ENCODE peak calls at places on chromosome 6, in ten cellular contexts. M, F, V, U, A, W, H, T, S and I are unnamed samples.

GRCh38 chr6:28725890-28726348 is 197.9 kb downstream of the TRIM27 start:
- DNase-seq in A (peak; percentile 75), S (no peak), V (no peak), T (no peak), F (no peak), H (no peak), W (no peak), M (no peak), U (no peak), I (no peak)

GRCh38 chr6:112310439-112311154 is 36.5 kb upstream of the RFPL4B start:
- DNase-seq in W (no peak), A (no peak), V (peak; percentile 18), H (no peak), M (peak; percentile 24), S (no peak), F (no peak), U (no peak), T (no peak), I (no peak)

GRCh38 chr6:114142256-114142655 is 171.3 kb upstream of the HDAC2 start:
- DNase-seq in H (no peak), F (no peak), S (no peak), A (no peak), M (no peak), U (no peak), W (no peak), V (no peak), T (no peak), I (no peak)

GRCh38 chr6:102582569-102582968 is 1189.1 kb downstream of the GRIK2 start:
- DNase-seq in M (no peak), H (no peak), F (no peak), S (no peak), T (no peak), V (no peak), W (no peak), A (no peak), U (no peak), I (no peak)

GRCh38 chr6:39793528-39793927 is 1.4 kb downstream of the DAAM2 start:
- DNase-seq in U (no peak), T (no peak), F (no peak), M (no peak), W (no peak), V (no peak), H (no peak), S (no peak), A (no peak), I (no peak)

GRCh38 chr6:150887978-150888563 is 22.6 kb downstream of the MTHFD1L start:
- DNase-seq in U (no peak), A (no peak), T (no peak), F (no peak), V (no peak), W (no peak), M (no peak), S (no peak), H (no peak), I (peak; percentile 24)

GRCh38 chr6:131744432-131744831 is 33.6 kb upstream of the CTAGE9 start:
- DNase-seq in M (no peak), A (no peak), S (no peak), U (no peak), W (no peak), T (no peak), F (no peak), H (no peak), V (no peak), I (no peak)

GRCh38 chr6:128990349-128990748 is 107.4 kb downstream of the LAMA2 start:
- DNase-seq in U (no peak), S (no peak), A (no peak), H (no peak), V (no peak), W (no peak), F (no peak), T (no peak), M (no peak), I (no peak)

GRCh38 chr6:51541847-51542246 is 545.6 kb downstream of the PKHD1 start:
- DNase-seq in T (no peak), S (no peak), V (no peak), M (no peak), W (no peak), H (no peak), F (no peak), A (no peak), U (no peak), I (no peak)

GRCh38 chr6:106910999-106911949 is 63.3 kb downstream of the CD24 start:
- DNase-seq in S (peak; percentile 62), A (no peak), M (no peak), V (no peak), H (no peak), F (peak; percentile 8), W (peak; percentile 35), U (no peak), T (no peak), I (no peak)

GRCh38 chr6:11711644-11711993 is 67.0 kb downstream of the ADTRP start:
- DNase-seq in A (no peak), H (no peak), M (peak; percentile 47), V (no peak), S (no peak), F (no peak), U (no peak), T (no peak), W (no peak), I (peak; percentile 60)

GRCh38 chr6:157032923-157033322 is 255.7 kb downstream of the ARID1B start:
- DNase-seq in T (no peak), W (no peak), H (no peak), M (no peak), A (no peak), S (no peak), V (no peak), F (no peak), U (no peak), I (no peak)

GRCh38 chr6:56963793-56964192 is 8.9 kb downstream of the BEND6 start:
- DNase-seq in T (no peak), M (no peak), V (no peak), A (no peak), H (no peak), U (no peak), W (no peak), S (no peak), F (no peak), I (no peak)

GRCh38 chr6:42142118-42142835 is at the start of gene C6orf132:
- DNase-seq in M (peak; percentile 44), F (peak; percentile 48), V (no peak), H (no peak), U (peak; percentile 31), A (no peak), T (no peak), W (peak; percentile 88), S (peak; percentile 86), I (no peak)
- TF ChIP-seq CTCF in M (no peak), F (no peak), V (no peak), H (no peak), U (no peak), A (no peak), T (no peak), W (no peak), S (no peak), I (no peak)

DNA sequence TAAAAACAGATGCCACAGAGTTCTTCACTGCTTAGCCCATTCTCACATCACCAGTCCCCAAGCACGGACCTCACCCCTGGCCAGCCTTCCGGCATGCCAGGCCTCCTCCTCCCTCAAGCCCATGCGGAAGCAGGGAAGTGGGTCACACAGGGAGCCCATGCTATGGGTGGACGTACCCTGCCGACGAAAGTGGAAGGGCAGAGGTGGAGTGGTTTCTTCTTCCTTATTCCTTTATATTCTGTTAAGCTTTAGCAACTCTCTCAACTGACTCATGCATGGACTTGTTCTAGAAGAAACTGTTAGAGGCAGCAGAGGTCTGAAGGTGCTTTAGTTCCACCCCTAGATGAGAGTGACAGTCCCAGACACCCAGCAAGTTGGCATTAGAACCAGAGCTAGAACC is 118.6 kb downstream of the LY86 start:
- DNase-seq in T (no peak), F (no peak), M (no peak), W (no peak), U (no peak), H (no peak), A (no peak), S (no peak), V (no peak), I (no peak)
- TF ChIP-seq CTCF in T (no peak), F (no peak), M (no peak), W (no peak), U (no peak), H (no peak), A (no peak), S (no peak), V (no peak), I (no peak)

DNA sequence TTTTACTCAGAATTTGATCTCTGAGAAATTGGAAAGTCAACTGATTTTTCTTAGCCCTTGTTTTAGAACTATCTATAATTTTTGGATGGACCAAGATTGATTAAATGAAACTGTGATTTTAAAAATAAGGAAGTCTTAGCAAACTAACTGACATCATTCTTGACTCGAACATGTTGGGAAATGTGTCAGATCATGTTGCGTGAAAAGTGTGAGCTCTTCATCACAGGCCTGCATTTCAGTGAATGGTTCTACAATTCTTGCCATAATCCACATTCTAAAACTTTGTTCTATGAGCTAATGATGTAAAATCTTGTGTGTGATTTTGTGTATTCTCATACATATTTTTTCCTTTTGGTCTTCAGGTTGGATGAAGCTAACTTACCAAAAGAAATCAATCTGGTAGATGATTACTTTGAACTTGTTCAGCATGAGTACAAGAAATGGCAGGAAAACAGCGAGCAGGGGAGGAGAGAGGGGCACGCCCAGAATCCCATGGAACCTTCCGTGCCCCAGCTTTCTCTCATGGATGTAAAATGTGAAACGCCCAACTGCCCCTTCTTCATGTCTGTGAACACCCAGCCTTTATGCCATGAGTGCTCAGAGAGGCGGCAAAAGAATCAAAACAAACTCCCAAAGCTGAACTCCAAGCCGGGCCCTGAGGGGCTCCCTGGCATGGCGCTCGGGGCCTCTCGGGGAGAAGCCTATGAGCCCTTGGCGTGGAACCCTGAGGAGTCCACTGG is 11.2 kb downstream of the TNFAIP3 start:
- DNase-seq in F (no peak), V (no peak), M (no peak), W (no peak), S (no peak), U (no peak), H (no peak), A (peak; percentile 50), T (no peak), I (no peak)
- TF ChIP-seq CTCF in F (no peak), V (no peak), M (no peak), W (no peak), S (no peak), U (no peak), H (no peak), A (no peak), T (no peak), I (no peak)

GRCh38 chr6:35553309-35553708 is 40.6 kb upstream of the TULP1 start:
- DNase-seq in M (no peak), A (no peak), F (no peak), W (no peak), U (no peak), T (no peak), V (no peak), S (no peak), H (no peak), I (no peak)
- TF ChIP-seq CTCF in M (no peak), A (no peak), F (no peak), W (no peak), U (no peak), T (no peak), V (no peak), S (no peak), H (no peak), I (no peak)

DNA sequence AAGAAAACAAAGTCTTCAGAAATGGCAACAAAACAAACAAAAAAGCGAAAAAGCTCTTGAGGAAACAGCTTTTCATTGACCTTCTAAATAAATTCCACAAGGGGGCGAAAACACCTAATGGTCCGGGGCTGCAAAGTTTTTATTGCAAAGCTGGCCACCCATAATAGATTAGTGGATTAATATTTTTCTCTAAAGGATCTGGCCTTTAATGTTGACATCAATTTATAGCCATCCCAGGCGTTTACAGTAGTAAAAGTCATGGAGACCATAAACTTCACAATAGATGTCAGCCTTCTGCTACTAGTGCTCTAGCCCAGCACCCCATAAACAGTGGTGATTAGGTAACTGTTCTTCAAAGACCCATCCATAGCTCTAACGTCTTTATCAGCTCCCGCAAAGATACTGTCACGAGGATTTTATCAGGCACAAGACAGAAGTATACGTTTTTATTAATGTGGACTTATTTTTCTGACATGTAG is 4.8 kb downstream of the CITED2 start:
- DNase-seq in H (no peak), V (no peak), W (peak; percentile 28), T (peak; percentile 14), U (no peak), A (peak; percentile 82), M (peak; percentile 87), S (no peak), F (no peak), I (peak; percentile 33)
- TF ChIP-seq CTCF in H (peak; percentile 44), V (peak; percentile 79), W (peak; percentile 72), T (peak; percentile 73), U (peak; percentile 76), A (peak; percentile 52), M (peak; percentile 66), S (peak; percentile 61), F (peak; percentile 87), I (peak; percentile 57)